ENCODE peak calls at places on chromosomes 4 and X, in seven cellular contexts. One of them, this sample, is unnamed.

GRCh38 chr4:163048447-163048846 is 118.2 kb downstream of the NAF1 start:
- DNase-seq in neural progenitor cell: peak; percentile 47
- DNase-seq in mucosa of descending colon: no peak
- DNase-seq in CD8-positive, alpha-beta T cell: no peak
- DNase-seq in pancreas: peak; percentile 45
- DNase-seq in DND-41: peak; percentile 4
- DNase-seq in fibroblast of lung: peak; percentile 3
- DNase-seq in this sample: no peak

GRCh38 chr4:88007304-88008132 is at the start of gene PKD2:
- DNase-seq in DND-41: peak; percentile 84
- DNase-seq in CD8-positive, alpha-beta T cell: peak; percentile 64
- DNase-seq in mucosa of descending colon: peak; percentile 92
- DNase-seq in pancreas: peak; percentile 92
- DNase-seq in neural progenitor cell: peak; percentile 90
- DNase-seq in fibroblast of lung: peak; percentile 64
- DNase-seq in this sample: peak; percentile 91

GRCh38 chr4:155889946-155890345 is 13.6 kb upstream of the TDO2 start:
- DNase-seq in fibroblast of lung: no peak
- DNase-seq in neural progenitor cell: no peak
- DNase-seq in CD8-positive, alpha-beta T cell: no peak
- DNase-seq in pancreas: no peak
- DNase-seq in mucosa of descending colon: no peak
- DNase-seq in DND-41: no peak
- DNase-seq in this sample: no peak

GRCh38 chr4:159280442-159281172 is 177.7 kb downstream of the RAPGEF2 start:
- DNase-seq in CD8-positive, alpha-beta T cell: no peak
- DNase-seq in mucosa of descending colon: peak; percentile 34
- DNase-seq in neural progenitor cell: no peak
- DNase-seq in pancreas: no peak
- DNase-seq in fibroblast of lung: no peak
- DNase-seq in DND-41: no peak
- DNase-seq in this sample: no peak

GRCh38 chr4:122689972-122690371 is 42.5 kb upstream of the BBS12 start:
- DNase-seq in neural progenitor cell: no peak
- DNase-seq in DND-41: no peak
- DNase-seq in mucosa of descending colon: no peak
- DNase-seq in fibroblast of lung: no peak
- DNase-seq in CD8-positive, alpha-beta T cell: no peak
- DNase-seq in pancreas: no peak
- DNase-seq in this sample: no peak

GRCh38 chr4:40909363-40909876 is 159.7 kb downstream of the NSUN7 start:
- DNase-seq in CD8-positive, alpha-beta T cell: no peak
- DNase-seq in mucosa of descending colon: no peak
- DNase-seq in DND-41: no peak
- DNase-seq in neural progenitor cell: no peak
- DNase-seq in fibroblast of lung: peak; percentile 51
- DNase-seq in pancreas: no peak
- DNase-seq in this sample: no peak

GRCh38 chrX:109714340-109714958 is 18.6 kb downstream of the ACSL4 start:
- DNase-seq in mucosa of descending colon: no peak
- DNase-seq in DND-41: no peak
- DNase-seq in fibroblast of lung: peak; percentile 86
- DNase-seq in pancreas: no peak
- DNase-seq in neural progenitor cell: no peak
- DNase-seq in CD8-positive, alpha-beta T cell: no peak
- DNase-seq in this sample: no peak

GRCh38 chr4:7424553-7425111 is 10.1 kb downstream of the PSAPL1 start:
- DNase-seq in mucosa of descending colon: no peak
- DNase-seq in pancreas: peak; percentile 44
- DNase-seq in CD8-positive, alpha-beta T cell: no peak
- DNase-seq in fibroblast of lung: no peak
- DNase-seq in DND-41: no peak
- DNase-seq in neural progenitor cell: no peak
- DNase-seq in this sample: peak; percentile 1

GRCh38 chr4:85825937-85826678 is 351.2 kb downstream of the ARHGAP24 start:
- DNase-seq in neural progenitor cell: peak; percentile 58
- DNase-seq in DND-41: no peak
- DNase-seq in pancreas: no peak
- DNase-seq in fibroblast of lung: peak; percentile 51
- DNase-seq in CD8-positive, alpha-beta T cell: no peak
- DNase-seq in mucosa of descending colon: no peak
- DNase-seq in this sample: no peak

GRCh38 chr4:109436504-109436903 is 2.9 kb downstream of the SEC24B start:
- DNase-seq in DND-41: no peak
- DNase-seq in fibroblast of lung: no peak
- DNase-seq in mucosa of descending colon: no peak
- DNase-seq in pancreas: no peak
- DNase-seq in neural progenitor cell: no peak
- DNase-seq in CD8-positive, alpha-beta T cell: no peak
- DNase-seq in this sample: no peak

GRCh38 chr4:109433281-109434006 is at the start of gene SEC24B:
- DNase-seq in fibroblast of lung: peak; percentile 72
- DNase-seq in mucosa of descending colon: peak; percentile 92
- DNase-seq in pancreas: peak; percentile 93
- DNase-seq in CD8-positive, alpha-beta T cell: peak; percentile 92
- DNase-seq in DND-41: peak; percentile 89
- DNase-seq in neural progenitor cell: peak; percentile 92
- DNase-seq in this sample: peak; percentile 94

GRCh38 chr4:109434793-109435080 is 1.1 kb downstream of the SEC24B start:
- DNase-seq in CD8-positive, alpha-beta T cell: no peak
- DNase-seq in mucosa of descending colon: no peak
- DNase-seq in fibroblast of lung: no peak
- DNase-seq in pancreas: no peak
- DNase-seq in DND-41: no peak
- DNase-seq in neural progenitor cell: no peak
- DNase-seq in this sample: no peak

GRCh38 chr4:109434007-109434792 is 585 bp downstream of the SEC24B start:
- DNase-seq in mucosa of descending colon: peak; percentile 71
- DNase-seq in DND-41: peak; percentile 51
- DNase-seq in pancreas: peak; percentile 75
- DNase-seq in fibroblast of lung: peak; percentile 38
- DNase-seq in neural progenitor cell: peak; percentile 59
- DNase-seq in CD8-positive, alpha-beta T cell: peak; percentile 16
- DNase-seq in this sample: peak; percentile 44

GRCh38 chr4:109435635-109436034 is 2.0 kb downstream of the SEC24B start:
- DNase-seq in mucosa of descending colon: no peak
- DNase-seq in CD8-positive, alpha-beta T cell: no peak
- DNase-seq in neural progenitor cell: no peak
- DNase-seq in fibroblast of lung: peak; percentile 5
- DNase-seq in DND-41: no peak
- DNase-seq in pancreas: no peak
- DNase-seq in this sample: no peak
- H3K4me1 ChIP-seq in mucosa of descending colon: peaks cover 33% of the 10 kb centered on the region
- H3K4me1 ChIP-seq in CD8-positive, alpha-beta T cell: peaks cover 40% of the 10 kb centered on the region
- H3K4me1 ChIP-seq in neural progenitor cell: peaks cover 30% of the 10 kb centered on the region
- H3K4me1 ChIP-seq in fibroblast of lung: peaks cover 8% of the 10 kb centered on the region
- H3K4me1 ChIP-seq in DND-41: peaks cover 43% of the 10 kb centered on the region
- H3K4me1 ChIP-seq in pancreas: peaks cover 18% of the 10 kb centered on the region
- H3K4me1 ChIP-seq in this sample: peaks cover 82% of the 10 kb centered on the region

GRCh38 chr4:67704843-67705242 is 3.9 kb upstream of the UBA6 start:
- DNase-seq in neural progenitor cell: no peak
- DNase-seq in pancreas: no peak
- DNase-seq in mucosa of descending colon: no peak
- DNase-seq in DND-41: no peak
- DNase-seq in fibroblast of lung: no peak
- DNase-seq in CD8-positive, alpha-beta T cell: no peak
- DNase-seq in this sample: no peak
- H3K9me3 ChIP-seq in neural progenitor cell: no peaks in the 10 kb centered on the region
- H3K9me3 ChIP-seq in pancreas: no peaks in the 10 kb centered on the region
- H3K9me3 ChIP-seq in mucosa of descending colon: no peaks in the 10 kb centered on the region
- H3K9me3 ChIP-seq in DND-41: peaks cover 13% of the 10 kb centered on the region
- H3K9me3 ChIP-seq in fibroblast of lung: no peaks in the 10 kb centered on the region
- H3K9me3 ChIP-seq in CD8-positive, alpha-beta T cell: no peaks in the 10 kb centered on the region
- H3K9me3 ChIP-seq in this sample: no peaks in the 10 kb centered on the region

DNA sequence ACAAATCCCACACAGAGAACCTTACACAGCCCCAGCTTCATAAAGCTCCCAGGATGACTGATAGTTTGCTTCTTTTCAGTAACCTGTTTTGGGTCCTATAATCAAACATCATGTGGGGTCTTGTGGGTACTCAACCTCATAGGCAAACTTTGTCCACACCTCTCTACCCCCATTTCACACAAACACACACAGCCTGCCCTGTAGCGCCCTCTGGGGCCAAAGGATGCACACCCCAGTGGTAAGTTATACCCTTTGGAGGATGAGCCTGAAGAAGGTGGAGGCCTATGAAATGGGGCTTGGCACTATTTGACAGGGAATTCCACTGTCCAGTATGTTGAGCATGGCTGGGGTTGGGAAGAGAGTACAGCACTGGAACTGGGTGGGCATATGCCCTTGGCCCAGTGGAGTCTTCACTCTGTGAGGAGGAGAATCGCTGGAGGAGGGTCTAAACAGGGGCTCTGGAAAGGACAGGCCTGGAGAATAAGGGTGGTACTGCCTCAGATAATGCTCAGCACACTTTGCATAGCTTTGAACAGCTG is 30.5 kb upstream of the COL25A1 start:
- DNase-seq in CD8-positive, alpha-beta T cell: no peak
- DNase-seq in mucosa of descending colon: no peak
- DNase-seq in pancreas: no peak
- DNase-seq in DND-41: peak; percentile 19
- DNase-seq in neural progenitor cell: peak; percentile 56
- DNase-seq in fibroblast of lung: no peak
- DNase-seq in this sample: no peak
- TF ChIP-seq CTCF in CD8-positive, alpha-beta T cell: no peak
- TF ChIP-seq CTCF in mucosa of descending colon: no peak
- TF ChIP-seq CTCF in pancreas: no peak
- TF ChIP-seq CTCF in DND-41: peak; percentile 50
- TF ChIP-seq CTCF in neural progenitor cell: peak; percentile 65
- TF ChIP-seq CTCF in fibroblast of lung: peak; percentile 18
- TF ChIP-seq CTCF in this sample: peak; percentile 41

GRCh38 chr4:76690906-76691275 is 207.1 kb downstream of the SOWAHB start:
- DNase-seq in fibroblast of lung: peak; percentile 57
- DNase-seq in mucosa of descending colon: no peak
- DNase-seq in DND-41: no peak
- DNase-seq in CD8-positive, alpha-beta T cell: no peak
- DNase-seq in neural progenitor cell: no peak
- DNase-seq in pancreas: no peak
- DNase-seq in this sample: no peak

GRCh38 chr4:76694056-76694455 is 203.9 kb downstream of the SOWAHB start:
- DNase-seq in DND-41: no peak
- DNase-seq in mucosa of descending colon: no peak
- DNase-seq in CD8-positive, alpha-beta T cell: no peak
- DNase-seq in fibroblast of lung: no peak
- DNase-seq in neural progenitor cell: no peak
- DNase-seq in pancreas: no peak
- DNase-seq in this sample: no peak

GRCh38 chr4:76690091-76690905 is 207.6 kb downstream of the SOWAHB start:
- DNase-seq in neural progenitor cell: no peak
- DNase-seq in CD8-positive, alpha-beta T cell: no peak
- DNase-seq in DND-41: no peak
- DNase-seq in fibroblast of lung: peak; percentile 26
- DNase-seq in mucosa of descending colon: peak; percentile 55
- DNase-seq in pancreas: no peak
- DNase-seq in this sample: no peak

GRCh38 chr4:76692761-76693160 is 205.2 kb downstream of the SOWAHB start:
- DNase-seq in DND-41: no peak
- DNase-seq in CD8-positive, alpha-beta T cell: no peak
- DNase-seq in neural progenitor cell: no peak
- DNase-seq in fibroblast of lung: no peak
- DNase-seq in pancreas: no peak
- DNase-seq in mucosa of descending colon: no peak
- DNase-seq in this sample: no peak

DNA sequence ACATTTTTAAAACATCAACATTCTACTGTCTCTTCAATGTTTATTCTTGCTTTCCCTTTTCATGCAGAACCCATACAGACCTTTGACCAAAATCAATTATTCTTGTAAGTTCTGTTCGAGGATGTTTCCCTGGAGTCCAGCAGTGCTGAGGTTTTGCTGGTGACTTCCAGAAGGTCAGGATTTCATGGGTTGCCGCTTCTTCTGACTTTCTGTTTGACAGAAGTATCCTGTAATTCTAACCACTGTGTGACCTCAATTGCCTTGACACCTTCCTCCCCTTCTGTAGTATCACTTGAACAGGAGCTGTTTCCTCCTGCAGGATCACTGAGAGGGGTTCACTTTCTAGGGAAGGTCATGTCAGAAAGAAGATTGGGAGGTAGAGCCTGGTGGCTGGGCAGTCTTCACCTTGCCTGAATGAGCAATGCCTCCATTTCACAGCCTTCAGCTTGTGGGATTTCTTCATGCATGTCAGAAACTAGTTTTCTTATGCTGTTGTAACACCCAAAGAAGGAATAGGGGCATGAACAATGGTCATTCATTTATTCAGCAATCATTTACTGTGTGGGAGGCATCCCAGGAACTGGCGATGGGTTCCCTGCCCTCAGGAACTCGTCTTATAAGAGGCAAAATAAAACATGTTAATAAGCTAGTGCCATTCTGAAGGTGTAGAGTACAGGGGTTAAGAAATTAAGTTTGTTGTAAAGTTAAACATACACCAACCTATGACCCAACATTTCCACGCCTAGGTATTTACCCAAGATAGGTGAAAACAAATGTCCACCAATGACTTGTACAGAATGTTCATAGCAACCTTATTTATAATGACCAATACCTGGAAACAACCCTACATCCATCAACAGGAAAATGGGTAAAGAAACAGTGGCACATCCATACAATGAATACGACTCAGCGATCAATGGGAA is 205.9 kb downstream of the SOWAHB start:
- DNase-seq in mucosa of descending colon: no peak
- DNase-seq in fibroblast of lung: peak; percentile 15
- DNase-seq in pancreas: no peak
- DNase-seq in DND-41: no peak
- DNase-seq in CD8-positive, alpha-beta T cell: no peak
- DNase-seq in neural progenitor cell: no peak
- DNase-seq in this sample: no peak
- H3K4me1 ChIP-seq in mucosa of descending colon: no peaks in the 10 kb centered on the region
- H3K4me1 ChIP-seq in fibroblast of lung: peaks cover 12% of the 10 kb centered on the region
- H3K4me1 ChIP-seq in pancreas: no peaks in the 10 kb centered on the region
- H3K4me1 ChIP-seq in DND-41: no peaks in the 10 kb centered on the region
- H3K4me1 ChIP-seq in CD8-positive, alpha-beta T cell: peaks cover 18% of the 10 kb centered on the region
- H3K4me1 ChIP-seq in neural progenitor cell: peaks cover 59% of the 10 kb centered on the region
- H3K4me1 ChIP-seq in this sample: peaks cover 54% of the 10 kb centered on the region

GRCh38 chr4:1255151-1255550 is 6.2 kb upstream of the CTBP1 start:
- DNase-seq in pancreas: no peak
- DNase-seq in fibroblast of lung: peak; percentile 26
- DNase-seq in mucosa of descending colon: no peak
- DNase-seq in CD8-positive, alpha-beta T cell: no peak
- DNase-seq in neural progenitor cell: no peak
- DNase-seq in DND-41: no peak
- DNase-seq in this sample: no peak

GRCh38 chr4:1258457-1258856 is 9.5 kb upstream of the CTBP1 start:
- DNase-seq in DND-41: no peak
- DNase-seq in mucosa of descending colon: no peak
- DNase-seq in neural progenitor cell: no peak
- DNase-seq in CD8-positive, alpha-beta T cell: no peak
- DNase-seq in pancreas: no peak
- DNase-seq in fibroblast of lung: no peak
- DNase-seq in this sample: no peak

GRCh38 chr4:1252928-1253492 is 4.1 kb upstream of the CTBP1 start:
- DNase-seq in mucosa of descending colon: no peak
- DNase-seq in pancreas: no peak
- DNase-seq in neural progenitor cell: no peak
- DNase-seq in fibroblast of lung: no peak
- DNase-seq in CD8-positive, alpha-beta T cell: no peak
- DNase-seq in DND-41: no peak
- DNase-seq in this sample: no peak

GRCh38 chr4:1253831-1254230 is 4.9 kb upstream of the CTBP1 start:
- DNase-seq in neural progenitor cell: no peak
- DNase-seq in DND-41: no peak
- DNase-seq in fibroblast of lung: no peak
- DNase-seq in CD8-positive, alpha-beta T cell: no peak
- DNase-seq in pancreas: no peak
- DNase-seq in mucosa of descending colon: no peak
- DNase-seq in this sample: no peak

GRCh38 chr4:1255699-1256098 is 6.8 kb upstream of the CTBP1 start:
- DNase-seq in pancreas: no peak
- DNase-seq in DND-41: no peak
- DNase-seq in neural progenitor cell: no peak
- DNase-seq in mucosa of descending colon: no peak
- DNase-seq in fibroblast of lung: no peak
- DNase-seq in CD8-positive, alpha-beta T cell: no peak
- DNase-seq in this sample: no peak
- H3K9me3 ChIP-seq in pancreas: no peaks in the 10 kb centered on the region
- H3K9me3 ChIP-seq in DND-41: peaks cover 9% of the 10 kb centered on the region
- H3K9me3 ChIP-seq in neural progenitor cell: peaks cover 18% of the 10 kb centered on the region
- H3K9me3 ChIP-seq in mucosa of descending colon: no peaks in the 10 kb centered on the region
- H3K9me3 ChIP-seq in fibroblast of lung: no peaks in the 10 kb centered on the region
- H3K9me3 ChIP-seq in CD8-positive, alpha-beta T cell: no peaks in the 10 kb centered on the region
- H3K9me3 ChIP-seq in this sample: peaks cover 7% of the 10 kb centered on the region